ENCODE peak calls at places on chromosomes 5 and 9, in four cellular contexts. T is RWPE2, I is hepatocyte, V is PC-9. Y is an unnamed sample. For H3K9me3, the result is how much of the 10 kb centered on the place peaks cover.

GRCh38 chr9:129081388-129081889 is 528 bp downstream of the DOLPP1 start:
- DNase-seq in T (no peak), I (no peak), V (peak), Y (no peak)

GRCh38 chr5:181058786-181059296 is 18.8 kb downstream of the BTNL9 start:
- DNase-seq in T (no peak), I (no peak), V (no peak), Y (no peak)

GRCh38 chr9:102273952-102274351 is 535.5 kb upstream of the GRIN3A start:
- DNase-seq in T (no peak), I (no peak), V (no peak), Y (no peak)

GRCh38 chr5:140594169-140594568 is 29.5 kb downstream of the SLC35A4 start:
- DNase-seq in T (no peak), I (no peak), V (no peak), Y (no peak)

GRCh38 chr9:34457266-34458012 is 931 bp downstream of the FAM219A start:
- DNase-seq in T (peak), I (peak), V (peak), Y (no peak)

GRCh38 chr5:163306421-163306820 is 131.0 kb upstream of the CCNG1 start:
- DNase-seq in T (no peak), I (peak), V (no peak), Y (no peak)

GRCh38 chr9:72665421-72665820 is 144.0 kb downstream of the TMC1 start:
- DNase-seq in T (no peak), I (peak), V (peak), Y (no peak)

GRCh38 chr9:96556701-96557461 is 62.8 kb downstream of the CDC14B start:
- DNase-seq in T (no peak), I (no peak), V (no peak), Y (no peak)

GRCh38 chr5:1874820-1875219 is 7.9 kb downstream of the IRX4 start:
- DNase-seq in T (no peak), I (no peak), V (no peak), Y (no peak)

GRCh38 chr9:105144076-105144475 is 100.4 kb upstream of the SLC44A1 start:
- DNase-seq in T (no peak), I (no peak), V (peak), Y (no peak)

GRCh38 chr5:132496631-132497487 is 6.3 kb upstream of the IRF1 start:
- DNase-seq in T (peak), I (peak), V (peak), Y (peak)

GRCh38 chr5:73792687-73793320 is 166.8 kb downstream of the ARHGEF28 start:
- DNase-seq in T (no peak), I (peak), V (peak), Y (no peak)

GRCh38 chr5:61069150-61069549 is 93.1 kb downstream of the SMIM15 start:
- DNase-seq in T (no peak), I (no peak), V (no peak), Y (no peak)

GRCh38 chr9:115650768-115651167 is 502.8 kb upstream of the PAPPA start:
- DNase-seq in T (no peak), I (no peak), V (no peak), Y (peak)

GRCh38 chr9:136858452-136858843 is 6.3 kb downstream of the MAMDC4 start:
- DNase-seq in T (no peak), I (no peak), V (no peak), Y (no peak)

GRCh38 chr5:168875839-168876238 is 296.7 kb upstream of the PANK3 start:
- DNase-seq in T (no peak), I (peak), V (no peak), Y (no peak)

GRCh38 chr5:1431021-1431811 is 14.0 kb downstream of the SLC6A3 start:
- DNase-seq in T (peak), I (no peak), V (no peak), Y (no peak)

GRCh38 chr5:50667653-50668403 is 1.4 kb downstream of the PARP8 start:
- DNase-seq in T (peak), I (peak), V (peak), Y (no peak)

GRCh38 chr5:176727983-176728675 is 80.8 kb downstream of the TSPAN17 start:
- DNase-seq in T (no peak), I (no peak), V (no peak), Y (no peak)

GRCh38 chr9:124110307-124110915 is 98.8 kb downstream of the LHX2 start:
- DNase-seq in T (no peak), I (peak), V (no peak), Y (peak)

GRCh38 chr5:33608476-33609026 is 167.8 kb downstream of the TARS1 start:
- DNase-seq in T (no peak), I (no peak), V (no peak), Y (no peak)

GRCh38 chr5:127839072-127839471 is 135.9 kb downstream of the CCDC192 start:
- DNase-seq in T (no peak), I (no peak), V (no peak), Y (no peak)

GRCh38 chr5:134226441-134227192 is 744 bp upstream of the PPP2CA start:
- DNase-seq in T (no peak), I (no peak), V (peak), Y (no peak)

GRCh38 chr5:34719029-34719428 is 62.9 kb downstream of the RAI14 start:
- DNase-seq in T (no peak), I (no peak), V (no peak), Y (no peak)

GRCh38 chr9:15086096-15087030 is 176.1 kb upstream of the FREM1 start:
- DNase-seq in T (no peak), I (no peak), V (no peak), Y (no peak)

GRCh38 chr5:172173771-172174170 is 14.3 kb downstream of the STK10 start:
- DNase-seq in T (no peak), I (no peak), V (no peak), Y (no peak)

GRCh38 chr5:77987331-77987730 is 211.2 kb upstream of the TBCA start:
- DNase-seq in T (no peak), I (no peak), V (no peak), Y (no peak)

GRCh38 chr5:123874600-123875201 is 362.7 kb downstream of the CSNK1G3 start:
- DNase-seq in T (no peak), I (no peak), V (no peak), Y (peak)

GRCh38 chr9:14311940-14312572 is 1.9 kb downstream of the NFIB start:
- DNase-seq in T (no peak), I (no peak), V (peak), Y (no peak)

GRCh38 chr9:16744386-16744785 is 126.1 kb downstream of the BNC2 start:
- DNase-seq in T (no peak), I (no peak), V (no peak), Y (no peak)

DNA sequence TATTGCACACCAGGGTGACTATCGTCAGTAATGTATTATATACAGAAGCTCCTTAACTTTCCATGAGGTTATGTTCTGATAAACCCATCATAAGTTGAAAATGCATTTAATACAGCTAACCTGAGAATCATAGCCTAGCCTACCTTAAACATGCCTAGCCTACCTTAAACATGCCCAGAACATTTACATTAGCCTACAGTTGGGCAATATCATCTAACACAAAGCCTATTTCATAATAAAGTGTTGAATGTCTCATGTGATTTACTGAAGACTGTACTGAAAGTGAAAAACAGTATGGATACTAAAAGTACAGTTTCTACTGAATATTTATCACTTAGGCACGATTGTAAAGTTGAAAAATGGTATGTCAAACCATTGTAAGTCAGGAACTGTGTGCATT is 1.5 kb downstream of the GM2A start:
- DNase-seq in T (no peak), I (no peak), V (no peak), Y (no peak)
- H3K4me3 ChIP-seq in T (peak), I (no peak), V (no peak), Y (no peak)

GRCh38 chr5:87069974-87070608 is 197.6 kb upstream of the RASA1 start:
- DNase-seq in T (no peak), I (peak), V (peak), Y (peak)
- TF ChIP-seq CTCF in T (peak), I (peak), V (peak), Y (peak)

DNA sequence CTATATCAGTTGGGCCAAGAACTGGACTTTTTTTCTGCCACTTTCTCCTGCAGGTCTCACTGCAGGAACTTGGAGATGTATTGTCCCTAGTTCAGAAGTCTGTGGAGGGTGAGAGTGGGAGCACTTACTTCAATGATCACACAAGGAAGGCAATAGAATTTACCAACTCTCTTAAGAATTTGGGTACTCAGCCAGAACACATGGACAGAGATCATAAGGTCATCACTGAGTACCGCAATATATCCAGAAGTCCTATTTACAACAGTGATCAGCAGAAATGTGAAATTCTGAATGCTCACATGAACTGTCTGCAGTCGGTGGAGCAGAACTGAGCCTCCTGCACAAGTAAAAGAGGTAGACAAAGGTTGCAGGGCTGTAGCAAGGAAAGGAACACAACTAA is 101.0 kb downstream of the FAM114A2 start:
- DNase-seq in T (no peak), I (no peak), V (no peak), Y (no peak)
- H3K9me3 ChIP-seq in T (under half), I (under half), V (under half), Y (under half)

DNA sequence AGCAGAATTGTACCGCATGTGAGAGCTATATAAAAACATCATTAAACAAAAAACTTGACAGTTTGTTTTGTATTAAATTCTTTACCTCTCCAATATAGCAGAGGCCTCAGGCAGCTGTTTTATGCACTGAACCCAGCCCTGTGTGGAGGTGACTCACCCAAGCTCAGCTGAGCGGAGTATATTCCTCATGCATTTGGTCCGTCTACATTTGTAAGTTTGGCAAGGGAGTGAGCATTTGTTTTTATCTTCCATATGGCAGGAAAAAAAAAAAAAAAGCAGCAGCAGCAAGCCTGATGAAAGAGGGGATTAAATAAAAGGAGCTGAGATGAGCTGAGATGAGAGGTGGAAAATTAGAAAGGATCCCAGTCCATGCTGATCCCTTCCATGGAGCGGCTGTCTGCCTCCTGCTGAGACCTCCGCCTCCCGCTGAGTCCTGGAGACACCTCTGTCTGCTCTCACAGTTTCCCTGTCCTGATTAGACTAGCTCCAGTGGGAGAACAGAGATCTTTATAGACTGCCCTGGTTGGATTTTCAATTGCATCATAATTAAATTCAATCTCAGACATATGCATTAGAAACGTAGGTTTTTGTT is 112.0 kb upstream of the CTNND2 start:
- DNase-seq in T (no peak), I (peak), V (no peak), Y (no peak)
- H3K4me3 ChIP-seq in T (no peak), I (no peak), V (no peak), Y (no peak)

GRCh38 chr5:179697993-179698934 is 503 bp upstream of the CANX start:
- DNase-seq in T (peak), I (peak), V (peak), Y (peak)
- TF ChIP-seq CTCF in T (no peak), I (no peak), V (no peak), Y (no peak)

DNA sequence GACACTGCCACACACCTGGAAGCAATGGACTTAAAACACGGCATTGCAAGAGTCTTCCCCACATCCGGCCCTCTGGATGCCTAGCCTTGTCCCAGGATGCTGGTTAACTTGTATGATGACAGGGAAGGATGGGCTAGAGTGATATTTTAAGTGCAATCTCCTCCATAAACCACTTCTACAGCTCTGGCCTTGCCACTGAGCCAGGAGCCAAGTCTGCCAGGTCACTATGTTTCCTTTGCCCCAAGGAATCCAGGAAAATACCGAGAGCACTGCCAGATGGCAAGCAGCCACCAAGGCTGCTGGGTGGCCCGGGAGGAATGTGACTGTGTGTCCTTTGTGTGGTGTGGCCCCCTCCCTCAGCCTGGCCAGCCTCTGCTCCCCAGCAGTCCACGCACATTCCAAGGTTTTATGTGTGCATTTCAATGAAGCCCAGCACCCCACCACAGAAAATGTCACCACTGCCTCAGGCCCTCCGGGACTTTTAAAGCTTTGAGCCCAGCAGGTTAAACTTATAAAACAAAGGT is 106.0 kb downstream of the FRMD3 start:
- DNase-seq in T (no peak), I (no peak), V (peak), Y (no peak)
- H3K9me3 ChIP-seq in T (under half), I (under half), V (under half), Y (under half)

GRCh38 chr9:76643399-76644117 is 120.7 kb upstream of the PCA3 start:
- DNase-seq in T (no peak), I (no peak), V (peak), Y (no peak)

GRCh38 chr9:76642074-76642473 is 122.2 kb upstream of the PCA3 start:
- DNase-seq in T (no peak), I (no peak), V (peak), Y (no peak)

GRCh38 chr9:76644171-76644570 is 120.1 kb upstream of the PCA3 start:
- DNase-seq in T (no peak), I (no peak), V (no peak), Y (no peak)

GRCh38 chr9:76644647-76645250 is 119.5 kb upstream of the PCA3 start:
- DNase-seq in T (no peak), I (no peak), V (peak), Y (no peak)

GRCh38 chr9:76642701-76643209 is 121.5 kb upstream of the PCA3 start:
- DNase-seq in T (no peak), I (no peak), V (peak), Y (no peak)
- H3K4me3 ChIP-seq in T (no peak), I (no peak), V (no peak), Y (no peak)

GRCh38 chr5:90418214-90418613 is 8.7 kb upstream of the CETN3 start:
- DNase-seq in T (no peak), I (no peak), V (no peak), Y (no peak)

GRCh38 chr5:90424245-90424644 is 14.7 kb upstream of the CETN3 start:
- DNase-seq in T (no peak), I (no peak), V (no peak), Y (no peak)

GRCh38 chr5:90421136-90421535 is 11.6 kb upstream of the CETN3 start:
- DNase-seq in T (no peak), I (peak), V (no peak), Y (no peak)
- TF ChIP-seq CTCF in T (peak), I (peak), V (no peak), Y (peak)

Y was measured in AG04450.